ENCODE peak calls at places on chromosome 12, in ten cellular contexts. One of them, this sample, is unnamed.

GRCh38 chr12:101962486-101962885 is 85.1 kb downstream of the DRAM1 start:
- DNase-seq in AG10803: peak; percentile 28
- DNase-seq in ovary: no peak
- DNase-seq in endothelial cell: no peak
- DNase-seq in heart left ventricle: no peak
- DNase-seq in fibroblast of mammary gland: peak; percentile 71
- DNase-seq in GM12864: no peak
- DNase-seq in GM10248: no peak
- DNase-seq in IMR-90: peak; percentile 64
- DNase-seq in choroid plexus epithelial cell: no peak
- DNase-seq in this sample: no peak

GRCh38 chr12:43728698-43729097 is 29.9 kb downstream of the PUS7L start:
- DNase-seq in GM10248: no peak
- DNase-seq in AG10803: no peak
- DNase-seq in choroid plexus epithelial cell: no peak
- DNase-seq in ovary: no peak
- DNase-seq in GM12864: no peak
- DNase-seq in endothelial cell: no peak
- DNase-seq in fibroblast of mammary gland: no peak
- DNase-seq in heart left ventricle: no peak
- DNase-seq in IMR-90: no peak
- DNase-seq in this sample: no peak

GRCh38 chr12:111596985-111597730 is 2.0 kb downstream of the ATXN2 start:
- DNase-seq in IMR-90: peak; percentile 55
- DNase-seq in ovary: peak; percentile 38
- DNase-seq in AG10803: peak; percentile 70
- DNase-seq in GM10248: peak; percentile 24
- DNase-seq in fibroblast of mammary gland: peak; percentile 56
- DNase-seq in choroid plexus epithelial cell: peak; percentile 69
- DNase-seq in GM12864: no peak
- DNase-seq in heart left ventricle: no peak
- DNase-seq in endothelial cell: peak; percentile 47
- DNase-seq in this sample: peak; percentile 50

GRCh38 chr12:122081697-122082221 is 3.2 kb downstream of the MLXIP start:
- DNase-seq in AG10803: peak; percentile 80
- DNase-seq in IMR-90: peak; percentile 55
- DNase-seq in GM12864: peak; percentile 62
- DNase-seq in heart left ventricle: peak; percentile 82
- DNase-seq in endothelial cell: peak; percentile 29
- DNase-seq in choroid plexus epithelial cell: peak; percentile 79
- DNase-seq in fibroblast of mammary gland: peak; percentile 82
- DNase-seq in ovary: peak; percentile 68
- DNase-seq in GM10248: peak; percentile 57
- DNase-seq in this sample: peak; percentile 35

GRCh38 chr12:94150483-94151225 is 2.3 kb downstream of the PLXNC1 start:
- DNase-seq in AG10803: no peak
- DNase-seq in endothelial cell: no peak
- DNase-seq in fibroblast of mammary gland: no peak
- DNase-seq in choroid plexus epithelial cell: no peak
- DNase-seq in IMR-90: no peak
- DNase-seq in GM10248: peak; percentile 40
- DNase-seq in ovary: peak; percentile 54
- DNase-seq in heart left ventricle: peak; percentile 64
- DNase-seq in GM12864: no peak
- DNase-seq in this sample: no peak

GRCh38 chr12:113476093-113476986 is 4.7 kb upstream of the LHX5 start:
- DNase-seq in endothelial cell: no peak
- DNase-seq in AG10803: no peak
- DNase-seq in IMR-90: no peak
- DNase-seq in GM10248: no peak
- DNase-seq in GM12864: no peak
- DNase-seq in choroid plexus epithelial cell: no peak
- DNase-seq in fibroblast of mammary gland: no peak
- DNase-seq in heart left ventricle: no peak
- DNase-seq in ovary: no peak
- DNase-seq in this sample: no peak

GRCh38 chr12:96289067-96289466 is 94.9 kb downstream of the ELK3 start:
- DNase-seq in heart left ventricle: no peak
- DNase-seq in IMR-90: no peak
- DNase-seq in AG10803: no peak
- DNase-seq in fibroblast of mammary gland: no peak
- DNase-seq in ovary: no peak
- DNase-seq in endothelial cell: no peak
- DNase-seq in GM10248: no peak
- DNase-seq in GM12864: no peak
- DNase-seq in choroid plexus epithelial cell: no peak
- DNase-seq in this sample: no peak

GRCh38 chr12:50960130-50960529 is 7.8 kb downstream of the HIGD1C start:
- DNase-seq in ovary: no peak
- DNase-seq in heart left ventricle: no peak
- DNase-seq in IMR-90: peak; percentile 43
- DNase-seq in GM12864: no peak
- DNase-seq in endothelial cell: no peak
- DNase-seq in fibroblast of mammary gland: no peak
- DNase-seq in choroid plexus epithelial cell: peak; percentile 64
- DNase-seq in GM10248: no peak
- DNase-seq in AG10803: peak; percentile 16
- DNase-seq in this sample: no peak

GRCh38 chr12:80412343-80412953 is 31.6 kb upstream of the PTPRQ start:
- DNase-seq in fibroblast of mammary gland: peak; percentile 76
- DNase-seq in GM10248: peak; percentile 18
- DNase-seq in heart left ventricle: no peak
- DNase-seq in AG10803: peak; percentile 62
- DNase-seq in GM12864: peak; percentile 19
- DNase-seq in IMR-90: peak; percentile 69
- DNase-seq in choroid plexus epithelial cell: peak; percentile 79
- DNase-seq in ovary: no peak
- DNase-seq in endothelial cell: no peak
- DNase-seq in this sample: peak; percentile 47

GRCh38 chr12:76790564-76791552 is 26.9 kb downstream of the ZDHHC17 start:
- DNase-seq in choroid plexus epithelial cell: peak; percentile 41
- DNase-seq in GM10248: peak; percentile 35
- DNase-seq in fibroblast of mammary gland: peak; percentile 44
- DNase-seq in AG10803: peak; percentile 20
- DNase-seq in heart left ventricle: no peak
- DNase-seq in endothelial cell: no peak
- DNase-seq in GM12864: no peak
- DNase-seq in ovary: no peak
- DNase-seq in IMR-90: peak; percentile 37
- DNase-seq in this sample: peak; percentile 15

GRCh38 chr12:109723311-109723791 is 9.7 kb downstream of the FAM222A start:
- DNase-seq in fibroblast of mammary gland: no peak
- DNase-seq in AG10803: no peak
- DNase-seq in endothelial cell: no peak
- DNase-seq in ovary: no peak
- DNase-seq in heart left ventricle: peak; percentile 88
- DNase-seq in choroid plexus epithelial cell: no peak
- DNase-seq in GM12864: no peak
- DNase-seq in IMR-90: no peak
- DNase-seq in GM10248: no peak
- DNase-seq in this sample: no peak

GRCh38 chr12:116376354-116377193 is 99.1 kb upstream of the MED13L start:
- DNase-seq in GM12864: no peak
- DNase-seq in IMR-90: peak; percentile 83
- DNase-seq in heart left ventricle: no peak
- DNase-seq in endothelial cell: no peak
- DNase-seq in choroid plexus epithelial cell: peak; percentile 35
- DNase-seq in ovary: no peak
- DNase-seq in AG10803: peak; percentile 72
- DNase-seq in fibroblast of mammary gland: peak; percentile 95
- DNase-seq in GM10248: no peak
- DNase-seq in this sample: peak; percentile 85

DNA sequence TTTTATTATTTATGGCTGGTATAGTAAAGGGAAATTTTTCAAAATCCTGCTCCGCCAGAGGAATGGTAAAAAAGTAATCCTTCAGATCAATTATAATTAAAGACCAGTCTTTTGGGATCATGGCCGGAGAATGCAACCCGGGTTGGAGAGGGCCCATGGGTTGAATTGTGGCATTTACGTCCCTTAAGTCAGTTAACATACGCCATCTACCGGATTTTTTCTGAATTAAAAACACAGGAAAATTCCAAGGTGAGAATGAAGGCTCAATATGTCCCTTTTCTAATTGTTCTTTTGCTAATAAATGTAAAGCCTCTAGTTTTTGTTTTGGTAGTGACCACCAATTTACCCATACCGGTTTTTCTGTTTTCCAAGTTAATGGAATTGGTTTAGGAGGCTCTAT is 602.8 kb downstream of the ALG10 start:
- DNase-seq in heart left ventricle: no peak
- DNase-seq in IMR-90: no peak
- DNase-seq in GM10248: no peak
- DNase-seq in GM12864: no peak
- DNase-seq in choroid plexus epithelial cell: peak; percentile 6
- DNase-seq in ovary: no peak
- DNase-seq in AG10803: peak; percentile 15
- DNase-seq in endothelial cell: no peak
- DNase-seq in fibroblast of mammary gland: peak; percentile 1
- DNase-seq in this sample: no peak
- TF ChIP-seq CTCF in heart left ventricle: peak; percentile 53
- TF ChIP-seq CTCF in IMR-90: no peak
- TF ChIP-seq CTCF in GM10248: peak; percentile 15
- TF ChIP-seq CTCF in GM12864: no peak
- TF ChIP-seq CTCF in choroid plexus epithelial cell: peak; percentile 2
- TF ChIP-seq CTCF in ovary: no peak
- TF ChIP-seq CTCF in AG10803: no peak
- TF ChIP-seq CTCF in endothelial cell: peak; percentile 17
- TF ChIP-seq CTCF in fibroblast of mammary gland: peak; percentile 9
- TF ChIP-seq CTCF in this sample: peak; percentile 76

GRCh38 chr12:61213646-61214045 is 1046.6 kb upstream of the USP15 start:
- DNase-seq in choroid plexus epithelial cell: no peak
- DNase-seq in fibroblast of mammary gland: no peak
- DNase-seq in ovary: no peak
- DNase-seq in heart left ventricle: no peak
- DNase-seq in GM10248: no peak
- DNase-seq in GM12864: no peak
- DNase-seq in IMR-90: no peak
- DNase-seq in AG10803: no peak
- DNase-seq in endothelial cell: no peak
- DNase-seq in this sample: no peak
- TF ChIP-seq CTCF in choroid plexus epithelial cell: no peak
- TF ChIP-seq CTCF in fibroblast of mammary gland: no peak
- TF ChIP-seq CTCF in ovary: no peak
- TF ChIP-seq CTCF in heart left ventricle: no peak
- TF ChIP-seq CTCF in GM10248: no peak
- TF ChIP-seq CTCF in GM12864: no peak
- TF ChIP-seq CTCF in IMR-90: no peak
- TF ChIP-seq CTCF in AG10803: no peak
- TF ChIP-seq CTCF in endothelial cell: no peak
- TF ChIP-seq CTCF in this sample: no peak

GRCh38 chr12:124374567-124374966 is 79.7 kb downstream of the RFLNA start:
- DNase-seq in AG10803: no peak
- DNase-seq in endothelial cell: no peak
- DNase-seq in fibroblast of mammary gland: no peak
- DNase-seq in GM10248: no peak
- DNase-seq in GM12864: no peak
- DNase-seq in choroid plexus epithelial cell: no peak
- DNase-seq in ovary: peak; percentile 53
- DNase-seq in IMR-90: no peak
- DNase-seq in heart left ventricle: no peak
- DNase-seq in this sample: no peak

GRCh38 chr12:124374147-124374546 is 79.3 kb downstream of the RFLNA start:
- DNase-seq in GM12864: no peak
- DNase-seq in fibroblast of mammary gland: no peak
- DNase-seq in endothelial cell: no peak
- DNase-seq in GM10248: no peak
- DNase-seq in IMR-90: no peak
- DNase-seq in ovary: no peak
- DNase-seq in heart left ventricle: no peak
- DNase-seq in choroid plexus epithelial cell: no peak
- DNase-seq in AG10803: no peak
- DNase-seq in this sample: no peak

GRCh38 chr12:124376435-124376834 is 81.5 kb downstream of the RFLNA start:
- DNase-seq in fibroblast of mammary gland: no peak
- DNase-seq in choroid plexus epithelial cell: no peak
- DNase-seq in GM10248: no peak
- DNase-seq in endothelial cell: no peak
- DNase-seq in ovary: no peak
- DNase-seq in IMR-90: no peak
- DNase-seq in heart left ventricle: no peak
- DNase-seq in GM12864: no peak
- DNase-seq in AG10803: no peak
- DNase-seq in this sample: no peak

GRCh38 chr12:124375789-124376175 is 80.9 kb downstream of the RFLNA start:
- DNase-seq in IMR-90: no peak
- DNase-seq in heart left ventricle: no peak
- DNase-seq in endothelial cell: no peak
- DNase-seq in ovary: no peak
- DNase-seq in choroid plexus epithelial cell: no peak
- DNase-seq in fibroblast of mammary gland: no peak
- DNase-seq in AG10803: no peak
- DNase-seq in GM10248: no peak
- DNase-seq in GM12864: no peak
- DNase-seq in this sample: no peak

GRCh38 chr12:124375141-124375788 is 80.4 kb downstream of the RFLNA start:
- DNase-seq in ovary: no peak
- DNase-seq in endothelial cell: no peak
- DNase-seq in choroid plexus epithelial cell: no peak
- DNase-seq in IMR-90: no peak
- DNase-seq in heart left ventricle: no peak
- DNase-seq in fibroblast of mammary gland: no peak
- DNase-seq in AG10803: no peak
- DNase-seq in GM10248: no peak
- DNase-seq in GM12864: no peak
- DNase-seq in this sample: no peak
- TF ChIP-seq CTCF in ovary: no peak
- TF ChIP-seq CTCF in endothelial cell: no peak
- TF ChIP-seq CTCF in choroid plexus epithelial cell: peak; percentile 32
- TF ChIP-seq CTCF in IMR-90: no peak
- TF ChIP-seq CTCF in heart left ventricle: no peak
- TF ChIP-seq CTCF in fibroblast of mammary gland: peak; percentile 4
- TF ChIP-seq CTCF in AG10803: no peak
- TF ChIP-seq CTCF in GM10248: no peak
- TF ChIP-seq CTCF in GM12864: no peak
- TF ChIP-seq CTCF in this sample: peak; percentile 46

DNA sequence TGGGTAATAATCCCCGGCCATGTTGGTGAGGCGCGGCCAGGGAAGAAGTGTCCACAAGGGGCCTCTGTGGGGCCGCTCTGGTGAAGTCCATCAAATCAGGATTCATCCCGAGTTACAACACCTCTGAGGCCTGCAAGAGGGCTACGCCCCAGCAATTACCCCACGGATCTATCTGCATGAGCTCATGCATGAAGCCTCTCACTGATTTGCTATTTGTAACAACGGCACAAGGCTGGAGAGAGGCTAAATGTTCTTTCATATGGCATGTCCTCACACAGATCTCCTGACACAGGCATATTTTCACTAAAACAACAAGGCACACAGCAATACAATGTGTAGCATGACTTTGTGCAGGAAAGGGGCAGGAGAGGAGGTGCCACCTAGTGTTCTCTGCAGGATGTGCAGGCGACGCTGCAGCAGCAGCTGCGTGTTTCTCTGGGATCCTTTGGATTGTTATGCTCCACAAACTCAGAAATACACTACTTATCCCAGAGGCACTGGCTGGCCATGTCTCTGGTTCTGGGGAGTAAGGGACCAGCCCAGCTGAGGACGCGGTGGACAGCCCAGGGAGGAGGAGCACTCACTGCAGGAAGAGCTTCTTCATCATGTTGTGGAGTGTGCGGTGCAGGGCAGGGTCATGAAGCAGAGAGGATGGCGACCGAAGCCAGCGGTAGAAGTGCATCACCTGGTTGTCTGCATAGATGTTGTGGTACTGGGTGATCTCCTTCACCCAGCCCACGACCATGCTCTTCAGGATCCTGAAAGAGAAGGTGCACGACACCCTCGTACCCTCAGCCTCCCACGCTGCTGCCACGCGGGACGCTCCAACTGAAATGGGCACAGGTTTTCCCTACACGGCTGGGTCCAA is 20.2 kb downstream of the P2RX2 start:
- DNase-seq in AG10803: peak; percentile 80
- DNase-seq in GM10248: peak; percentile 54
- DNase-seq in fibroblast of mammary gland: peak; percentile 81
- DNase-seq in GM12864: no peak
- DNase-seq in heart left ventricle: no peak
- DNase-seq in IMR-90: peak; percentile 60
- DNase-seq in choroid plexus epithelial cell: peak; percentile 81
- DNase-seq in ovary: no peak
- DNase-seq in endothelial cell: peak; percentile 40
- DNase-seq in this sample: peak; percentile 53
- TF ChIP-seq CTCF in AG10803: peak; percentile 88
- TF ChIP-seq CTCF in GM10248: peak; percentile 66
- TF ChIP-seq CTCF in fibroblast of mammary gland: peak; percentile 86
- TF ChIP-seq CTCF in GM12864: peak; percentile 79
- TF ChIP-seq CTCF in heart left ventricle: peak; percentile 72
- TF ChIP-seq CTCF in IMR-90: peak; percentile 75
- TF ChIP-seq CTCF in choroid plexus epithelial cell: peak; percentile 94
- TF ChIP-seq CTCF in ovary: no peak
- TF ChIP-seq CTCF in endothelial cell: peak; percentile 64
- TF ChIP-seq CTCF in this sample: peak; percentile 87